ENCODE peak calls at places on chromosomes 1 and 21, in six cellular contexts. Y is left colon, G is EH, R is MM.1S, U is fibroblast of lung, E is AG08396. I is an unnamed sample.

GRCh38 chr1:12173631-12174121 is 6.9 kb downstream of the TNFRSF1B start:
- DNase-seq in U (no peak), G (no peak), E (no peak), R (no peak), Y (peak; percentile 71), I (peak; percentile 88)

GRCh38 chr21:36542312-36543101 is 62.6 kb upstream of the CLDN14 start:
- DNase-seq in Y (peak; percentile 15), G (no peak), U (no peak), R (peak; percentile 98), E (no peak), I (no peak)

GRCh38 chr1:67372136-67372535 is 58.1 kb downstream of the SERBP1 start:
- DNase-seq in G (peak; percentile 45), E (no peak), Y (no peak), U (peak; percentile 21), R (no peak), I (no peak)

GRCh38 chr1:85200870-85201339 is at the start of gene SYDE2:
- DNase-seq in U (peak; percentile 56), R (peak; percentile 85), Y (peak; percentile 82), E (peak; percentile 91), G (peak; percentile 81), I (peak; percentile 81)

GRCh38 chr1:207056673-207057072 is 3.6 kb downstream of the PFKFB2 start:
- DNase-seq in G (no peak), U (no peak), R (no peak), Y (peak; percentile 36), E (no peak), I (no peak)

GRCh38 chr1:28278763-28279162 is 19.4 kb downstream of the SESN2 start:
- DNase-seq in R (no peak), G (no peak), U (no peak), E (no peak), Y (no peak), I (no peak)

GRCh38 chr1:213385806-213386324 is 334.8 kb downstream of the RPS6KC1 start:
- DNase-seq in Y (no peak), G (no peak), U (no peak), R (no peak), E (no peak), I (no peak)

GRCh38 chr21:29196021-29196663 is 65.7 kb downstream of the MAP3K7CL start:
- DNase-seq in U (peak; percentile 95), R (peak; percentile 79), G (peak; percentile 88), Y (peak; percentile 25), E (peak; percentile 73), I (peak; percentile 82)

GRCh38 chr1:99297923-99298322 is 33.6 kb downstream of the PLPPR4 start:
- DNase-seq in U (no peak), G (no peak), R (no peak), Y (no peak), E (no peak), I (no peak)

GRCh38 chr1:202149566-202149965 is 5.0 kb upstream of the ARL8A start:
- DNase-seq in U (no peak), E (peak; percentile 57), R (no peak), G (peak; percentile 52), Y (no peak), I (no peak)

GRCh38 chr21:33949516-33950424 is 34.2 kb upstream of the ATP5PO start:
- DNase-seq in G (no peak), R (peak; percentile 49), U (no peak), E (no peak), Y (no peak), I (no peak)

GRCh38 chr1:3657578-3658230 is 5.4 kb downstream of the TP73 start:
- DNase-seq in Y (no peak), G (no peak), E (no peak), U (no peak), R (no peak), I (peak; percentile 26)

GRCh38 chr1:208172389-208173140 is 71.6 kb downstream of the PLXNA2 start:
- DNase-seq in U (no peak), R (no peak), Y (no peak), G (peak; percentile 58), E (peak; percentile 52), I (no peak)

GRCh38 chr1:222634180-222635013 is 16.5 kb downstream of the MIA3 start:
- DNase-seq in U (peak; percentile 94), G (peak; percentile 88), E (peak; percentile 61), R (peak; percentile 94), Y (peak; percentile 62), I (no peak)

GRCh38 chr1:234486858-234487830 is 8.2 kb upstream of the TARBP1 start:
- DNase-seq in E (peak; percentile 61), R (peak; percentile 51), G (peak; percentile 84), Y (peak; percentile 19), U (peak; percentile 90), I (no peak)

GRCh38 chr1:243280571-243281129 is 24.8 kb downstream of the SDCCAG8 start:
- DNase-seq in Y (no peak), U (no peak), R (no peak), E (no peak), G (no peak), I (no peak)

GRCh38 chr21:19322360-19322759 is 918.8 kb upstream of the TMPRSS15 start:
- DNase-seq in U (peak; percentile 1), G (no peak), Y (no peak), R (no peak), E (no peak), I (no peak)

GRCh38 chr1:112818990-112819689 is 104.0 kb upstream of the PPM1J start:
- DNase-seq in E (no peak), U (peak; percentile 62), Y (peak; percentile 15), G (peak; percentile 75), R (no peak), I (no peak)

GRCh38 chr21:43281661-43282357 is 113.0 kb downstream of the CRYAA start:
- DNase-seq in U (no peak), Y (no peak), R (no peak), E (no peak), G (no peak), I (peak; percentile 37)

GRCh38 chr1:11596295-11596694 is 57.9 kb downstream of the FBXO2 start:
- DNase-seq in U (no peak), G (no peak), E (no peak), R (no peak), Y (no peak), I (no peak)

GRCh38 chr1:15797614-15798390 is 9.6 kb downstream of the UQCRHL start:
- DNase-seq in E (no peak), R (no peak), U (peak; percentile 19), Y (no peak), G (peak; percentile 42), I (no peak)

GRCh38 chr1:161092621-161093028 is 3.3 kb upstream of the NECTIN4 start:
- DNase-seq in Y (no peak), G (peak; percentile 52), U (no peak), R (no peak), E (no peak), I (no peak)

GRCh38 chr1:5941671-5942070 is 50.6 kb downstream of the NPHP4 start:
- DNase-seq in U (no peak), G (no peak), Y (no peak), E (no peak), R (no peak), I (no peak)

GRCh38 chr1:227428803-227429202 is 110.5 kb upstream of the CDC42BPA start:
- DNase-seq in R (no peak), Y (peak; percentile 67), G (peak; percentile 95), U (peak; percentile 70), E (no peak), I (no peak)